ENCODE peak calls at places on chromosome 3, in nine cellular contexts. W is left cardiac atrium, K is OCI-LY7, X is NCI-H1417, S is neural crest cell, G is H4, U is GM13976, T is NCI-H774, N is foreskin keratinocyte. M is an unnamed sample.

GRCh38 chr3:40631341-40631995 is 106.7 kb downstream of the ZNF621 start:
- DNase-seq in W (no peak), K (no peak), X (peak), S (no peak), G (no peak), U (no peak), T (no peak), N (no peak), M (no peak)

GRCh38 chr3:46564190-46565112 is 1.7 kb downstream of the LRRC2 start:
- DNase-seq in W (peak), K (no peak), X (no peak), S (no peak), G (no peak), U (no peak), T (no peak), N (no peak), M (peak)

GRCh38 chr3:29240248-29240647 is 40.6 kb upstream of the RBMS3 start:
- DNase-seq in W (no peak), K (no peak), X (no peak), S (no peak), G (no peak), U (no peak), T (no peak), N (peak), M (no peak)

GRCh38 chr3:131544557-131544956 is 41.8 kb upstream of the MRPL3 start:
- DNase-seq in W (no peak), K (no peak), X (no peak), S (no peak), G (no peak), U (no peak), T (no peak), N (peak), M (no peak)

GRCh38 chr3:148066787-148067186 is 630.9 kb upstream of the AGTR1 start:
- DNase-seq in W (no peak), K (no peak), X (no peak), S (no peak), G (no peak), U (no peak), T (no peak), N (no peak), M (no peak)

GRCh38 chr3:58584690-58585004 is 7.5 kb upstream of the FAM107A start:
- DNase-seq in W (no peak), K (no peak), X (no peak), S (no peak), G (no peak), U (no peak), T (no peak), N (no peak), M (no peak)

GRCh38 chr3:41523897-41524296 is 324.6 kb downstream of the CTNNB1 start:
- DNase-seq in W (no peak), K (no peak), X (no peak), S (no peak), G (no peak), U (no peak), T (no peak), N (no peak), M (no peak)

GRCh38 chr3:117010316-117010715 is 300.7 kb downstream of the TUSC7 start:
- DNase-seq in W (no peak), K (no peak), X (no peak), S (no peak), G (no peak), U (no peak), T (no peak), N (no peak), M (no peak)

GRCh38 chr3:166190360-166190759 is 353.1 kb upstream of the BCHE start:
- DNase-seq in W (no peak), K (no peak), X (peak), S (no peak), G (no peak), U (no peak), T (no peak), N (peak), M (no peak)

GRCh38 chr3:70742081-70742480 is 429.6 kb upstream of the MDFIC2 start:
- DNase-seq in W (no peak), K (no peak), X (no peak), S (no peak), G (no peak), U (no peak), T (no peak), N (no peak), M (no peak)

GRCh38 chr3:63349583-63350177 is 71.6 kb downstream of the SYNPR start:
- DNase-seq in W (peak), K (peak), X (peak), S (peak), G (peak), U (peak), T (no peak), N (no peak), M (no peak)

GRCh38 chr3:160987982-160988964 is 116.9 kb downstream of the B3GALNT1 start:
- DNase-seq in W (no peak), K (no peak), X (no peak), S (no peak), G (no peak), U (no peak), T (no peak), N (no peak), M (no peak)

GRCh38 chr3:11477286-11477935 is 166.3 kb downstream of the VGLL4 start:
- DNase-seq in W (no peak), K (no peak), X (no peak), S (no peak), G (no peak), U (no peak), T (no peak), N (peak), M (no peak)

GRCh38 chr3:179671709-179672337 is 19.0 kb downstream of the USP13 start:
- DNase-seq in W (peak), K (no peak), X (no peak), S (no peak), G (no peak), U (no peak), T (no peak), N (no peak), M (no peak)

GRCh38 chr3:103730744-103731143 is 1295.9 kb downstream of the ZPLD1 start:
- DNase-seq in W (no peak), K (no peak), X (no peak), S (no peak), G (no peak), U (no peak), T (no peak), N (no peak), M (no peak)

GRCh38 chr3:141313091-141313683 is 55.1 kb upstream of the ZBTB38 start:
- DNase-seq in W (no peak), K (no peak), X (no peak), S (no peak), G (no peak), U (no peak), T (no peak), N (no peak), M (no peak)

GRCh38 chr3:105868745-105869530 is at the start of gene CBLB:
- DNase-seq in W (peak), K (peak), X (peak), S (peak), G (peak), U (peak), T (peak), N (peak), M (peak)

GRCh38 chr3:52084954-52085730 is 28.8 kb upstream of the DUSP7 start:
- DNase-seq in W (peak), K (peak), X (no peak), S (no peak), G (no peak), U (no peak), T (no peak), N (no peak), M (no peak)

GRCh38 chr3:138068046-138068445 is 47.4 kb downstream of the DZIP1L start:
- DNase-seq in W (no peak), K (no peak), X (no peak), S (no peak), G (no peak), U (peak), T (no peak), N (no peak), M (no peak)

GRCh38 chr3:8663177-8664061 is 18.8 kb upstream of the SSUH2 start:
- DNase-seq in W (peak), K (peak), X (peak), S (peak), G (peak), U (peak), T (peak), N (no peak), M (peak)

GRCh38 chr3:149019581-149019980 is 28.2 kb downstream of the GYG1 start:
- DNase-seq in W (no peak), K (no peak), X (no peak), S (no peak), G (no peak), U (no peak), T (no peak), N (no peak), M (no peak)

GRCh38 chr3:42192334-42193200 is 73.4 kb downstream of the CCK start:
- DNase-seq in W (no peak), K (peak), X (no peak), S (no peak), G (no peak), U (no peak), T (no peak), N (no peak), M (no peak)

GRCh38 chr3:193805448-193805847 is 212.4 kb downstream of the OPA1 start:
- DNase-seq in W (peak), K (no peak), X (peak), S (no peak), G (peak), U (no peak), T (peak), N (peak), M (peak)

GRCh38 chr3:22161315-22161714 is 410.3 kb upstream of the ZNF385D start:
- DNase-seq in W (no peak), K (no peak), X (no peak), S (no peak), G (no peak), U (no peak), T (no peak), N (no peak), M (no peak)

GRCh38 chr3:115913069-115913686 is 289.9 kb downstream of the GAP43 start:
- DNase-seq in W (no peak), K (no peak), X (no peak), S (no peak), G (peak), U (peak), T (no peak), N (peak), M (no peak)

GRCh38 chr3:126936110-126936509 is 46.8 kb upstream of the PLXNA1 start:
- DNase-seq in W (no peak), K (no peak), X (no peak), S (no peak), G (no peak), U (no peak), T (no peak), N (no peak), M (no peak)

GRCh38 chr3:149507491-149508324 is 33.2 kb downstream of the TM4SF4 start:
- DNase-seq in W (peak), K (no peak), X (no peak), S (no peak), G (peak), U (no peak), T (no peak), N (no peak), M (no peak)

GRCh38 chr3:179842061-179842460 is 189.2 kb downstream of the USP13 start:
- DNase-seq in W (no peak), K (no peak), X (no peak), S (no peak), G (no peak), U (no peak), T (no peak), N (no peak), M (no peak)

GRCh38 chr3:14124223-14124614 is 451 bp downstream of the CHCHD4 start:
- DNase-seq in W (peak), K (peak), X (peak), S (peak), G (peak), U (peak), T (peak), N (no peak), M (peak)

GRCh38 chr3:161893972-161894371 is 397.4 kb downstream of the OTOL1 start:
- DNase-seq in W (no peak), K (no peak), X (no peak), S (no peak), G (no peak), U (no peak), T (no peak), N (no peak), M (no peak)

M was measured in sciatic nerve.